ENCODE peak calls at places on chromosomes 1 and 21, in nine cellular contexts. O is cardiac muscle cell; G is neuronal stem cell; H is kidney; V is H9; A is tibial artery; N is stomach; P is CD8-positive, alpha-beta memory T cell; F is fibroblast of lung. W is an unnamed sample.

GRCh38 chr21:41600961-41601572 is 93.1 kb upstream of the TMPRSS2 start:
- DNase-seq in V (peak; percentile 14), H (no peak), A (peak; percentile 42), F (no peak), N (peak; percentile 22), P (no peak), G (no peak), O (no peak), W (no peak)

GRCh38 chr1:91900538-91900937 is 14.6 kb upstream of the TGFBR3 start:
- DNase-seq in H (no peak), O (peak; percentile 88), F (peak; percentile 89), G (no peak), P (no peak), A (no peak), V (no peak), N (no peak), W (peak; percentile 94)

GRCh38 chr21:38824124-38824822 is 18.5 kb downstream of the ETS2 start:
- DNase-seq in H (no peak), V (no peak), G (no peak), P (no peak), O (no peak), F (peak; percentile 95), A (no peak), N (no peak), W (peak; percentile 52)

GRCh38 chr1:8789314-8790214 is 27.9 kb downstream of the RERE start:
- DNase-seq in H (no peak), N (no peak), A (no peak), F (no peak), P (no peak), G (no peak), V (peak; percentile 50), O (peak; percentile 35), W (no peak)

GRCh38 chr1:17869826-17870225 is 114.7 kb downstream of the ACTL8 start:
- DNase-seq in V (no peak), G (no peak), N (no peak), A (no peak), F (peak; percentile 25), H (no peak), P (no peak), O (peak; percentile 24), W (no peak)

GRCh38 chr1:111605553-111605952 is 14.0 kb upstream of the RAP1A start:
- DNase-seq in O (peak; percentile 65), G (no peak), H (peak; percentile 52), F (peak; percentile 52), N (no peak), V (no peak), P (no peak), A (peak; percentile 86), W (peak; percentile 63)

GRCh38 chr1:6498576-6499111 is 7.2 kb upstream of the PLEKHG5 start:
- DNase-seq in O (no peak), P (no peak), A (no peak), G (no peak), V (no peak), H (peak; percentile 74), N (no peak), F (no peak), W (no peak)

GRCh38 chr1:27659497-27660299 is 12.3 kb downstream of the IFI6 start:
- DNase-seq in F (peak; percentile 78), V (peak; percentile 94), O (peak; percentile 88), P (peak; percentile 92), H (peak; percentile 97), N (peak; percentile 94), A (peak; percentile 95), G (peak; percentile 78), W (peak; percentile 96)

GRCh38 chr1:212754193-212754592 is 37.4 kb downstream of the NSL1 start:
- DNase-seq in G (no peak), O (no peak), A (no peak), F (no peak), H (no peak), P (no peak), N (no peak), V (peak; percentile 37), W (no peak)

GRCh38 chr1:12344611-12345299 is 114.9 kb downstream of the VPS13D start:
- DNase-seq in A (peak; percentile 75), H (no peak), G (no peak), O (peak; percentile 13), F (no peak), P (no peak), V (no peak), N (no peak), W (no peak)

GRCh38 chr1:214548988-214549387 is 2.4 kb downstream of the PTPN14 start:
- DNase-seq in A (no peak), O (peak; percentile 49), N (peak; percentile 76), P (no peak), F (peak; percentile 56), G (no peak), V (no peak), H (no peak), W (peak; percentile 47)

GRCh38 chr1:199778324-199778955 is 249.1 kb upstream of the NR5A2 start:
- DNase-seq in H (no peak), F (no peak), V (no peak), P (no peak), O (no peak), A (no peak), N (no peak), G (no peak), W (no peak)

DNA sequence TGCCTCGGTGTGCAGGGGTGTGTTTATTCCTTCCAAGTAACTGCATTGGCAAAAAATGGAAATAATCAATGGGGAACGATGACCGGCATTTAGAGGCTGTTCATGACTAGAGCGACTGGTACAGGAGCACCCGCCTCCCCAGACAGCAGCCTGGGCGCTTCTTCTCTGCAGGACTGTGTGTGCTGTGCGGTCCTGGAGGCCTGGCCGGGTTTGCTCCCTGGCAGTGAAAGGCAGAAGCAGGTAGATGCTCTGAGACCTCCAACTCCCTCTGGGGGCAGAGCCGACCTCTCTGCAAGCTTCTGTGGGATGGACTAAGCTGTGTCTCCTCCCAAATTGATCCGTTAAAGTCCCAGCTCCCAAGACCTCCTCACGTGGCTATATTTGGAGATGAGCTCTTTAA is 59.2 kb upstream of the ACTRT2 start:
- DNase-seq in O (no peak), V (no peak), A (peak; percentile 24), G (no peak), H (no peak), P (peak; percentile 35), F (no peak), N (no peak), W (no peak)
- H3K9me3 ChIP-seq in O (no peaks in the 10 kb centered on the region), V (peaks cover 84% of the 10 kb centered on the region), A (no peaks in the 10 kb centered on the region), G (peaks cover 14% of the 10 kb centered on the region), H (peaks cover 3% of the 10 kb centered on the region), P (no peaks in the 10 kb centered on the region), F (no peaks in the 10 kb centered on the region), N (peaks cover 4% of the 10 kb centered on the region), W (peaks cover 27% of the 10 kb centered on the region)

GRCh38 chr1:235671992-235672391 is 22.4 kb upstream of the GNG4 start:
- DNase-seq in F (no peak), O (no peak), N (no peak), H (no peak), A (no peak), G (no peak), V (no peak), P (no peak), W (no peak)
- H3K9me3 ChIP-seq in F (no peaks in the 10 kb centered on the region), O (no peaks in the 10 kb centered on the region), N (peaks cover 12% of the 10 kb centered on the region), H (peaks cover 3% of the 10 kb centered on the region), A (no peaks in the 10 kb centered on the region), G (peaks cover 13% of the 10 kb centered on the region), V (peaks cover 13% of the 10 kb centered on the region), P (peaks cover 24% of the 10 kb centered on the region), W (peaks cover 55% of the 10 kb centered on the region)

DNA sequence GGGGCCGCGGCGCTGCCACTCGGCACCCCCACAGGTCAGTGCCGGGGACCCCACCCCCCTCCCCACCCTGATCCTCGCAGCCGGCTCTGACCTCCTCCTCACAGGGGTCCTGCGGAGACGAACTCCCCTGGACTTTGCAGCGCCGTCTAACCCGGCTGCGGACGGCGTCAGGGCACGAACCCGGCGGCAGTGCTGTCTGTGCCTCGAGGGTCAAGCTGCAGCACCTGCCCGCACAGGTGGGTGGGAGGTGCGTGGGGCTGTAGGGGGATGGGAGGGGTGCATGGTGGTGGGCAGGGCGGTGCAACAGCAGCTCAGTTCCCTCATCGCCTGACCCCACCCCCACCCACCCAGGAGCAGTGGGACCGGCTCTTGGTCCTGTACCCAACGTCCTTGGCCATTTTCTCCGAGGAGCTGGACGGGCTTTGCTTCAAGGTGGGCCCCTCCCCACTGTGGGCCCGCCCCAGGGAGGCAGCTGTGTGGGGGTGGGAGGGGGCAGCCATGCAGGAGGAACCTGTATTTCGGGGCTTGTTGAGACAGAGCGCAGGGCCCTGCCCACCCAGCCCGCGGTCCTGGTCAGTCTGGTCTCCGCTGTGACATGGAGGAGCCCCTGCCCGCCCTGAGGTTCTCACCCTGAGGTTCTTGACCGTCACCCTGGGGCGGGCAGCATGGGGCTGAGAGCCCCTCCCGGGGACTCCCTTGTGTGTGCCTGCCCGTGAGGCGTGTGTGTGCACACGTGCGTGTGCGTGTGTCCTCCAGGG is 4.9 kb downstream of the PLEKHN1 start:
- DNase-seq in H (no peak), V (no peak), G (no peak), A (no peak), F (no peak), N (no peak), P (no peak), O (no peak), W (no peak)
- H3K9me3 ChIP-seq in H (no peaks in the 10 kb centered on the region), V (no peaks in the 10 kb centered on the region), G (peaks cover 6% of the 10 kb centered on the region), A (no peaks in the 10 kb centered on the region), F (no peaks in the 10 kb centered on the region), N (no peaks in the 10 kb centered on the region), P (no peaks in the 10 kb centered on the region), O (no peaks in the 10 kb centered on the region), W (no peaks in the 10 kb centered on the region)

GRCh38 chr1:227666286-227666685 is 68.8 kb downstream of the JMJD4 start:
- DNase-seq in H (no peak), N (no peak), G (no peak), V (no peak), P (no peak), F (no peak), A (no peak), O (no peak), W (no peak)

GRCh38 chr1:227662933-227663332 is 72.2 kb downstream of the JMJD4 start:
- DNase-seq in N (no peak), A (no peak), G (no peak), H (no peak), V (no peak), P (no peak), O (no peak), F (no peak), W (no peak)

GRCh38 chr1:227661495-227661894 is 73.6 kb downstream of the JMJD4 start:
- DNase-seq in G (no peak), V (no peak), F (no peak), A (no peak), O (no peak), N (no peak), P (no peak), H (no peak), W (no peak)
- H3K9me3 ChIP-seq in G (peaks cover 32% of the 10 kb centered on the region), V (peaks cover 92% of the 10 kb centered on the region), F (no peaks in the 10 kb centered on the region), A (peaks cover 26% of the 10 kb centered on the region), O (peaks cover 4% of the 10 kb centered on the region), N (peaks cover 74% of the 10 kb centered on the region), P (peaks cover 82% of the 10 kb centered on the region), H (peaks cover 52% of the 10 kb centered on the region), W (peaks cover 100% of the 10 kb centered on the region)

DNA sequence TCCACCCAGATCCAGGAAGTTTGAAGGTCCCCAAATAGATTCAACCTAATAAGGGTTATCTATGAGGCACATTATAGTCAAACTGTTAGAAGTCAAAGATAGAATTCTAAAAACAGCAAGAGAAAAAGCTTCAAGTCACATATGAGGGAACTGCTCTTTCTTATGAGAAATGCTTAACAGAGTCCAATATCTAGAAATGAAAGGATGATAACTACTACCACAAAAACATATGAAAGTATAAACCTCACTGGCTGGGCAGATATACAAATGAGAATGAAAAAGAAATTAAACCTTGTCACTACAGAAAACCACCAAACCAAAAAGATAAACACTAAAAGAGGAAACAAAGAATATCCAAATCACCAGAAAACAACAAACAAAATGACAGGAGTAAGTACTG is 201.8 kb downstream of the KCNH1 start:
- DNase-seq in N (no peak), O (no peak), V (no peak), G (no peak), F (no peak), P (no peak), H (no peak), A (no peak), W (no peak)
- H3K9me3 ChIP-seq in N (no peaks in the 10 kb centered on the region), O (no peaks in the 10 kb centered on the region), V (no peaks in the 10 kb centered on the region), G (no peaks in the 10 kb centered on the region), F (no peaks in the 10 kb centered on the region), P (no peaks in the 10 kb centered on the region), H (no peaks in the 10 kb centered on the region), A (no peaks in the 10 kb centered on the region), W (no peaks in the 10 kb centered on the region)